ENCODE peak calls at places on chromosome 2, in four cellular contexts. Q, Y, R and D are unnamed samples.
A peak's percentile ranks its signal among the peaks of the same experiment; 100 is the strongest.

GRCh38 chr2:31413876-31414550 is 529 bp downstream of the XDH start:
- DNase-seq in Q (peak; percentile 2), Y (no peak), R (no peak), D (no peak)

GRCh38 chr2:118650327-118650726 is 197.1 kb downstream of the EN1 start:
- DNase-seq in Q (no peak), Y (no peak), R (no peak), D (no peak)

GRCh38 chr2:22273853-22274252 is 1111.1 kb upstream of the KLHL29 start:
- DNase-seq in Q (no peak), Y (no peak), R (no peak), D (no peak)

GRCh38 chr2:190947711-190948251 is 66.2 kb downstream of the STAT1 start:
- DNase-seq in Q (no peak), Y (no peak), R (peak; percentile 51), D (peak; percentile 75)

GRCh38 chr2:32058130-32058529 is 5.2 kb upstream of the SPAST start:
- DNase-seq in Q (peak; percentile 69), Y (no peak), R (peak; percentile 61), D (no peak)

GRCh38 chr2:101387151-101387807 is at the start of gene CREG2:
- DNase-seq in Q (peak; percentile 19), Y (peak; percentile 34), R (peak; percentile 40), D (peak; percentile 73)

GRCh38 chr2:112021269-112021668 is 33.8 kb upstream of the TMEM87B start:
- DNase-seq in Q (no peak), Y (no peak), R (no peak), D (no peak)

GRCh38 chr2:239465017-239466001 is 64.5 kb upstream of the HDAC4 start:
- DNase-seq in Q (no peak), Y (no peak), R (no peak), D (peak; percentile 71)

GRCh38 chr2:197847666-197848401 is 43.4 kb downstream of the PLCL1 start:
- DNase-seq in Q (no peak), Y (no peak), R (no peak), D (no peak)

GRCh38 chr2:27959496-27959895 is 69.0 kb downstream of the BABAM2 start:
- DNase-seq in Q (peak; percentile 18), Y (no peak), R (peak; percentile 69), D (peak; percentile 71)

GRCh38 chr2:232058063-232058877 is 96.8 kb downstream of the DIS3L2 start:
- DNase-seq in Q (no peak), Y (no peak), R (no peak), D (no peak)

GRCh38 chr2:64461271-64462058 is 7.5 kb downstream of the LGALSL start:
- DNase-seq in Q (no peak), Y (no peak), R (no peak), D (no peak)

GRCh38 chr2:174259981-174260380 is 11.6 kb upstream of the OLA1 start:
- DNase-seq in Q (no peak), Y (no peak), R (no peak), D (no peak)

GRCh38 chr2:237541242-237541641 is 25.1 kb upstream of the PRLH start:
- DNase-seq in Q (no peak), Y (no peak), R (no peak), D (no peak)

GRCh38 chr2:165864353-165864752 is 70.3 kb upstream of the GALNT3 start:
- DNase-seq in Q (no peak), Y (no peak), R (no peak), D (no peak)

GRCh38 chr2:72098935-72099334 is 48.7 kb downstream of the CYP26B1 start:
- DNase-seq in Q (no peak), Y (no peak), R (no peak), D (no peak)

GRCh38 chr2:64943387-64944150 is 45.6 kb upstream of the SLC1A4 start:
- DNase-seq in Q (no peak), Y (no peak), R (peak; percentile 97), D (peak; percentile 40)

GRCh38 chr2:109736177-109736827 is 57.8 kb upstream of the RGPD5 start:
- DNase-seq in Q (peak; percentile 43), Y (no peak), R (peak; percentile 69), D (peak; percentile 74)

GRCh38 chr2:157596992-157597681 is 31.5 kb downstream of the ACVR1C start:
- DNase-seq in Q (peak; percentile 38), Y (peak; percentile 21), R (no peak), D (peak; percentile 9)

GRCh38 chr2:236403125-236403524 is 138.9 kb upstream of the ASB18 start:
- DNase-seq in Q (no peak), Y (no peak), R (no peak), D (no peak)

GRCh38 chr2:115160523-115161521 is 718.4 kb downstream of the DPP10 start:
- DNase-seq in Q (no peak), Y (no peak), R (peak; percentile 8), D (no peak)

GRCh38 chr2:204108301-204108700 is 171.7 kb downstream of the ICOS start:
- DNase-seq in Q (peak; percentile 42), Y (no peak), R (peak; percentile 11), D (peak; percentile 16)

GRCh38 chr2:65710356-65710755 is 278.0 kb upstream of the SPRED2 start:
- DNase-seq in Q (no peak), Y (no peak), R (no peak), D (no peak)

DNA sequence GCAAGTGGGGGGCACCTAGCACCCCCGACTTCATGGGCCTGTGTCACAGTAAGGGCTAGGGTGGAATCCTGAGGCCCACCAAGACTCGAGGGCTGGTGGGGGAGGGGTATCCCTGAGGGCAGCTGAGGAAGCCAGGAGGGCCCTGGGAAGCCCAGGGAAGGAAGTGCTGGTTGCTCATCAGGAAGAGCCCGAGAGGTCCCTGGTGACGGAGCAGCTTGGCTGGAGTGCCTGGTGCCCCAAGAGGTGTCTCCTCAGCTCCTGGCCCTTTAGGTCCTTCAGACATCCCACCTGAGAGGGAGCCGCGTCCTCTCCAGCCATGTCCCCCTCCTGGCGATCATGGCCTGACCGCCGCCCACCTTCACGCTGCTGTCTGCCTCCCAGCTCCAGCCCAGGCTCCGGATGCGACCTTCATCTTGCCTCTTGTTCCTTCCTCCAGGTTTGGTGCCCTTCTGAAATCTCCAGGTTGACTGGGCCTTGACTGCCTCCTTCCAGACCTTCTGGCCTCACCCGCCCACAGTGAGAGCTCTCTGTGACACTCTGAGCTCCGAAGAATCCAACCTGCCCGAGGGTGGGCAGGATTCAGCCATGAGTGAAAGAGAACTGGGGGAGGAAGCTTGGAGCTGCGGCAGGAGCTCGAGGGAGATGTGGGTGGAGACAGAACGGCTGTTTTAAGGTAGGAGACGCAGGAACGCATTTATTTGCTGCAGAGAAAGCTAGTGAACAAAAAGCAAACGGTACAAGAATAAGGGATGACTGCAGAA is 42.7 kb upstream of the SEMA4C start:
- DNase-seq in Q (no peak), Y (no peak), R (no peak), D (no peak)
- TF ChIP-seq CTCF in Q (no peak), Y (no peak), R (no peak), D (no peak)

GRCh38 chr2:96772903-96773675 is 12.4 kb downstream of the CNNM4 start:
- DNase-seq in Q (no peak), Y (no peak), R (no peak), D (no peak)

GRCh38 chr2:96771792-96772618 is 11.3 kb downstream of the CNNM4 start:
- DNase-seq in Q (no peak), Y (no peak), R (no peak), D (no peak)

GRCh38 chr2:96770451-96770850 is 9.7 kb downstream of the CNNM4 start:
- DNase-seq in Q (no peak), Y (no peak), R (no peak), D (no peak)

GRCh38 chr2:96775160-96775559 is 14.5 kb downstream of the CNNM4 start:
- DNase-seq in Q (no peak), Y (no peak), R (no peak), D (no peak)

DNA sequence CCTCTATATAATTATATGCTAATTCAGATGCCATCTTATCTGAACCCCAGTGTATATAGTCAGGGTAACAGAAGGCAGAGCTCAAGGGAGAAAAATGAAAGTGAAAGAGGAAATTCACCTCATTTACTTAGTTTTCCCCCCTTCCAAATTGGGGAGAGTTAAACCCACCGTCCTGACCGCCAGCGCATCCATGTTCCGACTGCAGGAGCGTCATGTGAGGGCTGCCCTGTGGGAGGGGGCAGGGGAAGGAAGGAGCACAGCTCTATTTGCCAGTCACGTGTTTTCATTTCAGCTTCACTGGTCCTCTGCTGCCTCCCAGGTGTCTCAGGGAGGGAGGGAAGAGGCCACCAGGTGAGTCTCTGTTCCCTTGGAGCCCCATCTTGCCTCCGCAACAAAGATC is 13.2 kb downstream of the CNNM4 start:
- DNase-seq in Q (no peak), Y (no peak), R (no peak), D (no peak)
- TF ChIP-seq PHF8 in Q (no peak), Y (no peak), R (no peak), D (no peak)

GRCh38 chr2:180505203-180505602 is 475.2 kb upstream of the UBE2E3 start:
- DNase-seq in Q (no peak), Y (no peak), R (no peak), D (no peak)

GRCh38 chr2:180507028-180507427 is 473.4 kb upstream of the UBE2E3 start:
- DNase-seq in Q (no peak), Y (no peak), R (no peak), D (no peak)

GRCh38 chr2:180513389-180513788 is 467.0 kb upstream of the UBE2E3 start:
- DNase-seq in Q (no peak), Y (no peak), R (no peak), D (no peak)

DNA sequence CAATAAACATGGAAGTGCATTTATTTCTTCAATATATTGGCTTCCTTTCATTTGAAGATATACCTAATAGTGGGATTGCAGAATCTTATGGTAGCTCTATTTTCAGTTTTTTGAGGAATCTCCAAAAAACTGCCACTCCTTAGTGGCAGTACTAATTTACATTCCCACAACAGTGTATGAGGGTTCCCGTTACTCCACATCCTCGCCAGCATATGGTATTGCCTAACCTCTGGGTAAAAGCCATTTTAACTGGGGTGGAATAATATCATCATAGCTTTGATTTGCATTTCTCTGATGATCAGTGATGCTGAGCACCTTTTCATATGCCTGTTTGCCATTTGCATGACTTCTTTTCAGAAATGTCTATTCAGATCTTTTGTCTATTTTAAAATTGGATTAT is 472.0 kb upstream of the UBE2E3 start:
- DNase-seq in Q (no peak), Y (no peak), R (no peak), D (no peak)
- TF ChIP-seq CTCF in Q (no peak), Y (no peak), R (no peak), D (no peak)

GRCh38 chr2:96159084-96159830 is 14.0 kb upstream of the DUSP2 start:
- DNase-seq in Q (no peak), Y (no peak), R (no peak), D (no peak)

GRCh38 chr2:96158554-96158940 is 13.3 kb upstream of the DUSP2 start:
- DNase-seq in Q (no peak), Y (no peak), R (no peak), D (no peak)

GRCh38 chr2:96156926-96157648 is 11.8 kb upstream of the DUSP2 start:
- DNase-seq in Q (no peak), Y (no peak), R (no peak), D (no peak)

GRCh38 chr2:96156011-96156820 is 11.0 kb upstream of the DUSP2 start:
- DNase-seq in Q (no peak), Y (no peak), R (no peak), D (no peak)

GRCh38 chr2:96157649-96158553 is 12.7 kb upstream of the DUSP2 start:
- DNase-seq in Q (peak; percentile 77), Y (no peak), R (no peak), D (no peak)
- TF ChIP-seq PHF8 in Q (peak; percentile 50), Y (no peak), R (no peak), D (no peak)

GRCh38 chr2:207473203-207473865 is 56.4 kb upstream of the CREB1 start:
- DNase-seq in Q (peak; percentile 57), Y (peak; percentile 44), R (peak; percentile 30), D (peak; percentile 77)
- TF ChIP-seq CTCF in Q (peak; percentile 78), Y (peak; percentile 83), R (peak; percentile 58), D (peak; percentile 91)